ENCODE peak calls at places on chromosomes 16 and 17, in nine cellular contexts. U, F, J, Z, V, E, K, P and B are unnamed samples.

GRCh38 chr16:77788196-77789084 is at the start of gene VAT1L:
- DNase-seq in U (no peak), F (peak), J (peak), Z (peak), V (peak), E (no peak), K (peak), P (peak), B (peak)

GRCh38 chr17:9432867-9433495 is 142.6 kb downstream of the STX8 start:
- DNase-seq in U (no peak), F (no peak), J (no peak), Z (no peak), V (no peak), E (no peak), K (no peak), P (no peak), B (no peak)

GRCh38 chr16:7209598-7209997 is 123.0 kb upstream of the RBFOX1 start:
- DNase-seq in U (no peak), F (no peak), J (no peak), Z (no peak), V (no peak), E (no peak), K (no peak), P (no peak), B (no peak)

GRCh38 chr17:39763046-39763800 is 25.5 kb downstream of the GRB7 start:
- DNase-seq in U (no peak), F (peak), J (no peak), Z (no peak), V (no peak), E (no peak), K (no peak), P (no peak), B (no peak)

GRCh38 chr16:11029948-11030347 is 85.6 kb downstream of the CLEC16A start:
- DNase-seq in U (no peak), F (peak), J (no peak), Z (no peak), V (peak), E (no peak), K (no peak), P (no peak), B (no peak)

GRCh38 chr17:14337596-14338079 is 36.8 kb downstream of the HS3ST3B1 start:
- DNase-seq in U (no peak), F (no peak), J (no peak), Z (peak), V (no peak), E (no peak), K (no peak), P (no peak), B (no peak)

GRCh38 chr16:3171855-3172593 is 16.0 kb upstream of the OR1F1 start:
- DNase-seq in U (no peak), F (no peak), J (no peak), Z (peak), V (no peak), E (no peak), K (peak), P (peak), B (peak)

GRCh38 chr16:70433456-70434103 is 5.3 kb downstream of the ST3GAL2 start:
- DNase-seq in U (no peak), F (peak), J (peak), Z (no peak), V (peak), E (no peak), K (no peak), P (no peak), B (no peak)

GRCh38 chr16:82699711-82700495 is 73.1 kb downstream of the CDH13 start:
- DNase-seq in U (no peak), F (peak), J (no peak), Z (no peak), V (peak), E (no peak), K (no peak), P (no peak), B (no peak)

GRCh38 chr17:74147436-74147835 is 56.0 kb upstream of the RPL38 start:
- DNase-seq in U (no peak), F (no peak), J (no peak), Z (no peak), V (no peak), E (no peak), K (no peak), P (no peak), B (no peak)

GRCh38 chr17:46264456-46265198 is 30.3 kb upstream of the LRRC37A start:
- DNase-seq in U (no peak), F (peak), J (no peak), Z (no peak), V (peak), E (no peak), K (peak), P (no peak), B (peak)

GRCh38 chr17:40450175-40450574 is 6.9 kb downstream of the IGFBP4 start:
- DNase-seq in U (peak), F (peak), J (peak), Z (no peak), V (no peak), E (peak), K (peak), P (peak), B (peak)

GRCh38 chr17:80826955-80827645 is 164.5 kb upstream of the CHMP6 start:
- DNase-seq in U (no peak), F (peak), J (no peak), Z (no peak), V (peak), E (no peak), K (no peak), P (peak), B (no peak)

GRCh38 chr17:348692-349425 is 3.7 kb downstream of the RPH3AL start:
- DNase-seq in U (peak), F (no peak), J (no peak), Z (no peak), V (no peak), E (no peak), K (no peak), P (peak), B (no peak)

GRCh38 chr16:72597938-72598337 is 426.0 kb upstream of the PMFBP1 start:
- DNase-seq in U (no peak), F (no peak), J (no peak), Z (no peak), V (no peak), E (no peak), K (no peak), P (no peak), B (no peak)

GRCh38 chr17:32723310-32723955 is 153.5 kb downstream of the MYO1D start:
- DNase-seq in U (no peak), F (no peak), J (no peak), Z (no peak), V (no peak), E (no peak), K (no peak), P (no peak), B (no peak)

GRCh38 chr17:21294321-21295035 is 10.0 kb downstream of the MAP2K3 start:
- DNase-seq in U (no peak), F (no peak), J (no peak), Z (no peak), V (no peak), E (no peak), K (no peak), P (no peak), B (no peak)

GRCh38 chr17:31140127-31140526 is 45.4 kb downstream of the NF1 start:
- DNase-seq in U (no peak), F (no peak), J (no peak), Z (no peak), V (no peak), E (no peak), K (no peak), P (no peak), B (no peak)

GRCh38 chr17:80185968-80186367 is 16.1 kb downstream of the CARD14 start:
- DNase-seq in U (no peak), F (no peak), J (no peak), Z (no peak), V (no peak), E (no peak), K (no peak), P (no peak), B (no peak)

GRCh38 chr17:60354223-60354622 is 37.7 kb downstream of the USP32 start:
- DNase-seq in U (no peak), F (peak), J (no peak), Z (no peak), V (peak), E (no peak), K (no peak), P (no peak), B (no peak)

GRCh38 chr17:38596651-38597050 is 9.1 kb downstream of the SRCIN1 start:
- DNase-seq in U (no peak), F (no peak), J (no peak), Z (no peak), V (no peak), E (no peak), K (no peak), P (no peak), B (no peak)

GRCh38 chr17:65537343-65537844 is 24.1 kb downstream of the AXIN2 start:
- DNase-seq in U (no peak), F (no peak), J (no peak), Z (no peak), V (no peak), E (no peak), K (no peak), P (no peak), B (no peak)

GRCh38 chr17:15233022-15233805 is 31.9 kb downstream of the PMP22 start:
- DNase-seq in U (no peak), F (peak), J (peak), Z (no peak), V (peak), E (no peak), K (peak), P (peak), B (peak)

GRCh38 chr17:42118545-42118944 is 2.6 kb downstream of the KAT2A start:
- DNase-seq in U (peak), F (peak), J (peak), Z (no peak), V (no peak), E (no peak), K (peak), P (peak), B (peak)

GRCh38 chr17:7835818-7836595 is 2.0 kb downstream of the KDM6B start:
- DNase-seq in U (peak), F (peak), J (peak), Z (no peak), V (no peak), E (peak), K (peak), P (peak), B (no peak)

GRCh38 chr16:90057738-90058173 is 19.4 kb downstream of the PRDM7 start:
- DNase-seq in U (no peak), F (peak), J (peak), Z (no peak), V (peak), E (no peak), K (no peak), P (no peak), B (no peak)

GRCh38 chr17:35345926-35346771 is 27.3 kb downstream of the SLFN11 start:
- DNase-seq in U (peak), F (peak), J (peak), Z (no peak), V (no peak), E (peak), K (peak), P (peak), B (no peak)

GRCh38 chr17:57666198-57666870 is 78.8 kb downstream of the CCDC182 start:
- DNase-seq in U (no peak), F (no peak), J (no peak), Z (no peak), V (no peak), E (no peak), K (no peak), P (no peak), B (no peak)

GRCh38 chr16:88810166-88810867 is 1.4 kb downstream of the APRT start:
- DNase-seq in U (no peak), F (no peak), J (peak), Z (no peak), V (no peak), E (no peak), K (no peak), P (no peak), B (peak)

GRCh38 chr17:14330492-14330920 is 29.6 kb downstream of the HS3ST3B1 start:
- DNase-seq in U (no peak), F (no peak), J (no peak), Z (no peak), V (no peak), E (no peak), K (peak), P (peak), B (no peak)

GRCh38 chr16:19393226-19394074 is 24.2 kb upstream of the TMC5 start:
- DNase-seq in U (peak), F (peak), J (peak), Z (no peak), V (peak), E (no peak), K (no peak), P (peak), B (no peak)

GRCh38 chr17:61537264-61537771 is 53.7 kb downstream of the NACA2 start:
- DNase-seq in U (no peak), F (no peak), J (no peak), Z (no peak), V (no peak), E (no peak), K (no peak), P (no peak), B (no peak)

GRCh38 chr17:61205931-61206330 is 193.7 kb upstream of the TBX2 start:
- DNase-seq in U (no peak), F (no peak), J (no peak), Z (no peak), V (no peak), E (no peak), K (no peak), P (no peak), B (no peak)

GRCh38 chr16:86685071-86685470 is 106.7 kb downstream of the FOXL1 start:
- DNase-seq in U (no peak), F (no peak), J (no peak), Z (no peak), V (no peak), E (no peak), K (no peak), P (no peak), B (no peak)

GRCh38 chr16:24062270-24062817 is 193.8 kb upstream of the CACNG3 start:
- DNase-seq in U (no peak), F (no peak), J (no peak), Z (no peak), V (no peak), E (no peak), K (no peak), P (no peak), B (no peak)

GRCh38 chr17:1224330-1224729 is 44.5 kb upstream of the ABR start:
- DNase-seq in U (no peak), F (no peak), J (no peak), Z (no peak), V (no peak), E (no peak), K (no peak), P (no peak), B (no peak)

GRCh38 chr17:58402047-58402446 is 15.3 kb downstream of the RNF43 start:
- DNase-seq in U (no peak), F (peak), J (peak), Z (no peak), V (peak), E (no peak), K (no peak), P (no peak), B (no peak)

GRCh38 chr16:66427036-66427446 is at the start of gene BEAN1:
- DNase-seq in U (no peak), F (no peak), J (no peak), Z (no peak), V (no peak), E (no peak), K (peak), P (peak), B (no peak)

GRCh38 chr17:30378191-30378796 is 433 bp upstream of the CPD start:
- DNase-seq in U (peak), F (no peak), J (no peak), Z (no peak), V (no peak), E (peak), K (peak), P (peak), B (no peak)